ENCODE peak calls at places on chromosome 22, in eight cellular contexts. H, G, D, O, Q, U, P and E are unnamed samples.

GRCh38 chr22:26143801-26144325 is 25.4 kb upstream of the SEZ6L start:
- DNase-seq in U (no peak), D (no peak), O (no peak), P (no peak), Q (no peak), G (no peak), H (no peak), E (no peak)

GRCh38 chr22:25054943-25055511 is 102.5 kb downstream of the KIAA1671 start:
- DNase-seq in Q (no peak), H (no peak), G (no peak), U (no peak), D (no peak), P (no peak), O (no peak), E (no peak)

GRCh38 chr22:46453829-46454220 is 83.6 kb downstream of the CELSR1 start:
- DNase-seq in G (no peak), O (no peak), H (no peak), Q (no peak), D (no peak), P (no peak), U (no peak), E (no peak)

GRCh38 chr22:27349456-27349855 is 452.1 kb downstream of the MN1 start:
- DNase-seq in D (no peak), G (no peak), O (peak; percentile 11), H (no peak), U (no peak), Q (no peak), P (no peak), E (no peak)

GRCh38 chr22:19510919-19511341 is 13.3 kb downstream of the CLDN5 start:
- DNase-seq in Q (no peak), G (no peak), P (no peak), H (no peak), O (no peak), U (peak; percentile 89), D (no peak), E (no peak)

GRCh38 chr22:32854351-32854804 is 52.9 kb downstream of the TIMP3 start:
- DNase-seq in G (no peak), P (no peak), O (no peak), D (no peak), Q (no peak), U (no peak), H (no peak), E (no peak)

GRCh38 chr22:48378673-48379072 is 1449.0 kb downstream of the BRD1 start:
- DNase-seq in Q (no peak), O (no peak), H (no peak), D (peak; percentile 11), G (no peak), P (no peak), U (no peak), E (no peak)

GRCh38 chr22:28025333-28025732 is 106.3 kb upstream of the PITPNB start:
- DNase-seq in G (no peak), P (peak; percentile 1), O (no peak), Q (no peak), H (no peak), D (no peak), U (no peak), E (no peak)

GRCh38 chr22:22171357-22172218 is 73.0 kb upstream of the VPREB1 start:
- DNase-seq in G (peak; percentile 30), U (peak; percentile 10), D (no peak), O (no peak), Q (no peak), P (no peak), H (peak; percentile 31), E (no peak)

GRCh38 chr22:30373331-30374325 is 13.6 kb downstream of the RNF215 start:
- DNase-seq in P (no peak), Q (no peak), G (no peak), H (no peak), U (no peak), D (no peak), O (no peak), E (no peak)

GRCh38 chr22:37365950-37366349 is 61.3 kb downstream of the ELFN2 start:
- DNase-seq in O (no peak), D (no peak), G (no peak), P (no peak), Q (no peak), U (no peak), H (no peak), E (no peak)

GRCh38 chr22:48898524-48899377 is 928.9 kb downstream of the BRD1 start:
- DNase-seq in D (no peak), Q (no peak), U (no peak), O (no peak), H (no peak), P (no peak), G (no peak), E (no peak)

GRCh38 chr22:43923631-43924548 is at the start of gene PNPLA3:
- DNase-seq in O (peak; percentile 88), U (peak; percentile 80), D (peak; percentile 98), P (peak; percentile 91), H (peak; percentile 79), Q (peak; percentile 62), G (peak; percentile 96), E (no peak)

GRCh38 chr22:23072911-23073491 is 2.7 kb downstream of the GNAZ start:
- DNase-seq in O (no peak), U (peak; percentile 20), D (no peak), P (peak; percentile 3), Q (no peak), H (no peak), G (no peak), E (no peak)

GRCh38 chr22:29625090-29625825 is 21.8 kb downstream of the NF2 start:
- DNase-seq in O (peak; percentile 68), G (peak; percentile 78), H (peak; percentile 38), P (no peak), Q (peak; percentile 11), D (no peak), U (peak; percentile 69), E (no peak)

GRCh38 chr22:47173535-47174021 is 411.1 kb downstream of the TBC1D22A start:
- DNase-seq in U (no peak), O (no peak), D (no peak), H (no peak), Q (no peak), G (no peak), P (no peak), E (no peak)

GRCh38 chr22:26648011-26648497 is 9.3 kb upstream of the MIAT start:
- DNase-seq in G (no peak), Q (peak; percentile 26), O (no peak), H (no peak), U (no peak), D (peak; percentile 74), P (no peak), E (no peak)

GRCh38 chr22:30038219-30038618 is 42.0 kb upstream of the HORMAD2 start:
- DNase-seq in G (peak; percentile 32), P (no peak), O (peak; percentile 70), D (no peak), Q (no peak), U (peak; percentile 61), H (no peak), E (no peak)

GRCh38 chr22:37032535-37033460 is 13.3 kb downstream of the MPST start:
- DNase-seq in U (peak; percentile 86), P (no peak), Q (no peak), G (peak; percentile 93), O (no peak), H (peak; percentile 87), D (peak; percentile 50), E (no peak)

GRCh38 chr22:43136255-43136654 is 6.9 kb downstream of the MCAT start:
- DNase-seq in G (peak; percentile 60), P (peak; percentile 41), H (peak; percentile 65), U (no peak), D (peak; percentile 56), O (no peak), Q (peak; percentile 27), E (no peak)

GRCh38 chr22:36761553-36762240 is 14.2 kb downstream of the IFT27 start:
- DNase-seq in P (no peak), D (no peak), U (no peak), O (no peak), Q (no peak), H (no peak), G (no peak), E (no peak)

GRCh38 chr22:38501797-38502672 is 4.1 kb downstream of the DDX17 start:
- DNase-seq in O (no peak), D (no peak), P (no peak), G (no peak), U (no peak), H (no peak), Q (no peak), E (no peak)
- H3K4me3 ChIP-seq in O (no peak overlapping the region), D (no peak overlapping the region), P (peak overlapping the region; percentile 93), G (peak overlapping the region; percentile 52), U (no peak overlapping the region), H (no peak overlapping the region), Q (no peak overlapping the region), E (no peak overlapping the region)

GRCh38 chr22:45413368-45414211 is at the start of the genes RIBC2 and SMC1B:
- DNase-seq in Q (peak; percentile 67), O (peak; percentile 63), G (peak; percentile 90), D (peak; percentile 92), H (peak; percentile 82), U (peak; percentile 32), P (peak; percentile 75), E (no peak)
- H3K27ac ChIP-seq in Q (peak within 1 kb of the TSS; percentile 70), O (peak within 1 kb of the TSS; percentile 42), G (peak within 1 kb of the TSS; percentile 7), D (no peak within 1 kb of the TSS), H (peak within 1 kb of the TSS; percentile 85), U (no peak within 1 kb of the TSS), P (peak within 1 kb of the TSS; percentile 34), E (peak within 1 kb of the TSS; percentile 61)

DNA sequence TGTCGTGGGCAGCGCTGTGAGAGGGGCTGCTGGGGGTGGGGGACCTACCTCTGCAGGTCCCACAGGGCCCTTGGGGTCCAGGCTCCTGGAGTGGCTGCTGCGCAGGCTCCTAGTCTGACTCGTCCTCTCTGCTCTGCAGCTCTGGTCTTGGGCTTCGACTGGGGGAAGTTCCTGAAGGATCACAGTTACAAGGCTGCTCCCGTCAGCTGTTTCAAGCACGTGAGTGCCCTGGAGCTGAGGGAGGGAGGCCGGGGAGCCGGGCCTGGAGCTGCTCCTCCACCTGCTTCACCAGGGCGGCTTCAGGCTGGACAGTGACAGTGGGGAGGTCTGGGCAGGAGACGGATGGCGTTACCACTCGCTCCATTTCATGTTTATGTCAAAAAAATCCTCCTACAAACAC is 11.9 kb downstream of the L3MBTL2 start:
- DNase-seq in D (no peak), U (no peak), P (no peak), H (no peak), G (no peak), Q (no peak), O (no peak), E (no peak)
- TF ChIP-seq CTCF in D (no peak), U (no peak), P (no peak), H (no peak), G (no peak), Q (no peak), O (no peak), E (no peak)

GRCh38 chr22:20813056-20813455 is 39.1 kb downstream of the SERPIND1 start:
- DNase-seq in G (no peak), D (no peak), O (no peak), Q (no peak), U (no peak), P (no peak), H (no peak), E (no peak)

GRCh38 chr22:20811171-20811570 is 37.3 kb downstream of the SERPIND1 start:
- DNase-seq in U (no peak), Q (no peak), D (no peak), O (no peak), H (no peak), P (no peak), G (no peak), E (no peak)

GRCh38 chr22:20814221-20814808 is 40.4 kb downstream of the SERPIND1 start:
- DNase-seq in H (no peak), G (no peak), U (no peak), O (no peak), D (no peak), P (no peak), Q (no peak), E (no peak)

GRCh38 chr22:20810645-20811044 is 36.7 kb downstream of the SERPIND1 start:
- DNase-seq in H (no peak), D (no peak), O (no peak), P (no peak), Q (peak; percentile 21), G (no peak), U (no peak), E (no peak)

GRCh38 chr22:20811971-20812660 is 38.2 kb downstream of the SERPIND1 start:
- DNase-seq in O (no peak), P (no peak), D (no peak), Q (no peak), H (no peak), U (no peak), G (no peak), E (no peak)
- H3K4me3 ChIP-seq in O (no peak overlapping the region), P (no peak overlapping the region), D (no peak overlapping the region), Q (no peak overlapping the region), H (no peak overlapping the region), U (no peak overlapping the region), G (no peak overlapping the region), E (no peak overlapping the region)